ENCODE peak calls at places on chromosomes 1 and 21, in nine cellular contexts. D is tibial artery, Z is BJ, X is fibroblast of mammary gland, Y is A549, J is HCT116, M is stomach, L is transverse colon, G is heart right ventricle. A is an unnamed sample.

GRCh38 chr1:153527023-153527724 is 8.6 kb downstream of the S100A6 start:
- DNase-seq in Y (no peak), G (no peak), D (peak), M (no peak), L (no peak), Z (no peak), X (peak), J (no peak), A (no peak)

GRCh38 chr1:236204656-236205055 is 62.3 kb downstream of the GPR137B start:
- DNase-seq in Y (no peak), M (no peak), X (peak), Z (no peak), L (no peak), G (no peak), D (no peak), J (no peak), A (no peak)

GRCh38 chr1:22503721-22504410 is 52.2 kb downstream of the ZBTB40 start:
- DNase-seq in G (no peak), Y (no peak), J (no peak), L (no peak), D (no peak), X (no peak), Z (peak), M (no peak), A (peak)

GRCh38 chr1:150268342-150268705 is 492 bp downstream of the APH1A start:
- DNase-seq in J (no peak), X (peak), M (peak), Y (peak), L (peak), G (no peak), Z (no peak), D (peak), A (no peak)

GRCh38 chr1:88943221-88943620 is 49.2 kb downstream of the KYAT3 start:
- DNase-seq in D (no peak), J (no peak), G (no peak), Y (no peak), M (no peak), Z (no peak), L (no peak), X (peak), A (peak)

GRCh38 chr1:7580923-7581753 is 190.0 kb upstream of the VAMP3 start:
- DNase-seq in D (peak), X (peak), L (no peak), J (no peak), G (no peak), Z (no peak), M (no peak), Y (no peak), A (peak)

GRCh38 chr1:222792744-222793143 is 22.1 kb upstream of the DISP1 start:
- DNase-seq in Z (no peak), D (no peak), J (no peak), Y (peak), G (no peak), L (no peak), X (peak), M (no peak), A (peak)

GRCh38 chr1:156154317-156154749 is 948 bp downstream of the SEMA4A start:
- DNase-seq in Y (no peak), J (no peak), X (no peak), M (peak), L (peak), D (no peak), G (no peak), Z (no peak), A (no peak)

GRCh38 chr1:61241411-61241838 is 159.1 kb downstream of the NFIA start:
- DNase-seq in G (peak), X (peak), Z (no peak), J (no peak), Y (no peak), D (peak), M (no peak), L (peak), A (peak)

GRCh38 chr1:155463865-155464264 is 98.7 kb downstream of the ASH1L start:
- DNase-seq in D (no peak), J (no peak), Y (no peak), M (no peak), X (peak), L (no peak), G (no peak), Z (peak), A (peak)

GRCh38 chr1:1732381-1732780 is 8.2 kb upstream of the CDK11A start:
- DNase-seq in G (no peak), Z (no peak), X (no peak), L (no peak), M (no peak), J (no peak), D (no peak), Y (no peak), A (no peak)

GRCh38 chr1:85201340-85202091 is 700 bp upstream of the SYDE2 start:
- DNase-seq in L (peak), Z (no peak), Y (peak), J (no peak), X (peak), D (peak), M (peak), G (peak), A (peak)

GRCh38 chr21:33259428-33259827 is 6.7 kb upstream of the IL10RB start:
- DNase-seq in X (peak), Y (no peak), L (no peak), M (no peak), G (no peak), Z (no peak), D (no peak), J (no peak), A (no peak)

GRCh38 chr1:245105815-245106410 is 48.9 kb upstream of the KIF26B start:
- DNase-seq in J (no peak), D (no peak), M (no peak), G (no peak), X (peak), L (no peak), Z (no peak), Y (no peak), A (no peak)

GRCh38 chr1:221723018-221723917 is 18.6 kb downstream of the DUSP10 start:
- DNase-seq in D (no peak), G (no peak), X (peak), M (no peak), Y (no peak), J (no peak), L (no peak), Z (no peak), A (peak)

GRCh38 chr1:180773210-180773865 is 139.4 kb upstream of the KIAA1614 start:
- DNase-seq in Z (peak), M (no peak), Y (peak), J (no peak), L (no peak), D (no peak), G (no peak), X (peak), A (peak)

GRCh38 chr1:156337888-156338179 is 258 bp downstream of the CCT3 start:
- DNase-seq in G (no peak), Y (no peak), L (no peak), Z (no peak), M (no peak), D (no peak), X (no peak), J (no peak), A (no peak)

GRCh38 chr1:63691672-63692425 is 82.0 kb upstream of the ROR1 start:
- DNase-seq in L (peak), J (peak), M (peak), Y (peak), Z (peak), D (peak), G (peak), X (peak), A (peak)

GRCh38 chr1:42684139-42684538 is 1.9 kb downstream of the YBX1 start:
- DNase-seq in G (no peak), X (peak), J (no peak), M (no peak), D (no peak), Z (no peak), L (no peak), Y (no peak), A (peak)

DNA sequence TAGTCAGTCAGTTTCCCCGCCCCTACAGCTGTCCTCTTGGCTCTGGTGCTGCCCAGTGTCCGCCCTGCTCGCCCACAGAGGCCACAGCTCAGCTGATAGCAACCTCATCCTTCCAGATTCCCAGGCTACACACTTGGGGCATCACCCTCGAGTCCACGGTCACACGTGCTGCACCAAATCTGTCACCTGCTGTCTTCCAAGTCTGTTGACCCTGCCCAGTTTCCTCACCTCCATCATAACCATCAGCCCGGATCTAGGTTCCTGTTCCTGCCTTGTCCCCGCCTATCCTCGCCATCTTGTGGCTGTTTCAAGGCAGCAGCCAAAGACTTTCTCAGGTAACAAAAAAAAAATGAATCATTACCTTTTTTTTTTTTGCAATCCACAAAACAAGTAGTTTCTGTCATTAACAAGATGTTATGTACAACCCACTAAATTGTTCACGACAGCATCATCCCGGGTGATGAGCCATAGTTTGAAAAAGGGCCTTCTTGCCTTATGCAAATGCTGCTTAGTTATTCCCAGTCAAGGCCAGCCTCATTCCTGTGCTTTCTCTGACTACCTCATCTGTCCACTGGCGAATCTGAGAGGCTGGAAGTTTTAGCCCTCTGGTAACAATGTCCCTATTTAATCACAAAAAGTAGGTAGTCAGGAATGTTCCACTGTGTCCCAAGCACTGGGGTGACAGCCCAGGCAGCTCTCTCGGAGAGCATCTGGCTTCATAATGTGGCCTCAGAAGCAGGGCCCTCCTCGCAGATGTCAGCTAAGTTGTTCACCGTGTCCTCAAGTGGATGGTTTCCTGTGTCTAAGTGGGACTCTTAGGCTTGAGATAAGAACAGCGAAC is 4.9 kb upstream of the MIIP start:
- DNase-seq in G (no peak), L (no peak), J (no peak), Y (no peak), D (no peak), Z (no peak), X (peak), M (no peak), A (no peak)
- TF ChIP-seq CTCF in G (no peak), L (no peak), J (peak), Y (no peak), D (no peak), Z (peak), X (peak), M (no peak), A (no peak)

DNA sequence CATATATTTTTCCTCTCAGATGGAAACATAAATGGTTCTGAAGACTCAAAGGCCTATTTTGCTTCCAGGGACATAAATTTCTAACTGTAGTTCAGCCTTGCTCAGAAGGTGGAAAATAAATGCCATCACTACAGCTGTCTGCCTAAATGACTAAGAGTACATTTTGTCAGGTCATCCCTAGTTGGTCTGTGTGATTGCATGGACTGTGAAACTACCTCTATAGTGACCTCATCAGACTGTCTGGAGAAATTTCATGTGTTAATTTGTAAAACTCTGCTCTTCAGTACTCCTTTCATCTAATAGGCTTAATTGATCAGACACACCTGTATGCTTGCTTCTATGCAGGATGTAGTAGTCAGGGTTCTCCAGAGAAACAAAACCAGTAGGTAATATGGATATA is 886.9 kb downstream of the AMY1C start:
- DNase-seq in Y (no peak), M (no peak), X (no peak), L (no peak), D (no peak), G (no peak), Z (no peak), J (no peak), A (no peak)
- TF ChIP-seq CTCF in Y (no peak), M (no peak), X (no peak), L (no peak), D (no peak), G (no peak), Z (no peak), J (no peak), A (no peak)

GRCh38 chr1:145962157-145963102 is 1.9 kb downstream of the ANKRD34A start:
- DNase-seq in D (peak), Z (no peak), G (peak), J (no peak), X (no peak), Y (no peak), L (peak), M (no peak), A (no peak)

GRCh38 chr1:145963218-145964019 is 956 bp downstream of the ANKRD34A start:
- DNase-seq in J (no peak), Y (no peak), L (no peak), G (no peak), M (no peak), D (no peak), Z (no peak), X (peak), A (peak)

GRCh38 chr1:145965119-145965744 is 742 bp downstream of the POLR3GL start:
- DNase-seq in J (no peak), M (no peak), Z (no peak), D (no peak), G (no peak), Y (no peak), X (no peak), L (no peak), A (no peak)

GRCh38 chr1:145967288-145967687 is 2.8 kb downstream of the POLR3GL start:
- DNase-seq in D (no peak), M (no peak), Y (no peak), G (no peak), L (no peak), J (no peak), Z (no peak), X (no peak), A (no peak)

GRCh38 chr1:145964328-145965118 is at the start of the genes ANKRD34A and POLR3GL:
- DNase-seq in D (peak), L (peak), J (peak), Y (peak), Z (peak), X (peak), G (peak), M (peak), A (peak)
- TF ChIP-seq CTCF in D (no peak), L (no peak), J (no peak), Y (no peak), Z (no peak), X (no peak), G (no peak), M (no peak), A (peak)

GRCh38 chr21:35034203-35034926 is 14.7 kb downstream of the RUNX1 start:
- DNase-seq in M (no peak), G (no peak), Y (no peak), D (no peak), L (no peak), J (no peak), X (no peak), Z (no peak), A (no peak)
- TF ChIP-seq CTCF in M (no peak), G (no peak), Y (no peak), D (no peak), L (no peak), J (no peak), X (no peak), Z (no peak), A (no peak)

DNA sequence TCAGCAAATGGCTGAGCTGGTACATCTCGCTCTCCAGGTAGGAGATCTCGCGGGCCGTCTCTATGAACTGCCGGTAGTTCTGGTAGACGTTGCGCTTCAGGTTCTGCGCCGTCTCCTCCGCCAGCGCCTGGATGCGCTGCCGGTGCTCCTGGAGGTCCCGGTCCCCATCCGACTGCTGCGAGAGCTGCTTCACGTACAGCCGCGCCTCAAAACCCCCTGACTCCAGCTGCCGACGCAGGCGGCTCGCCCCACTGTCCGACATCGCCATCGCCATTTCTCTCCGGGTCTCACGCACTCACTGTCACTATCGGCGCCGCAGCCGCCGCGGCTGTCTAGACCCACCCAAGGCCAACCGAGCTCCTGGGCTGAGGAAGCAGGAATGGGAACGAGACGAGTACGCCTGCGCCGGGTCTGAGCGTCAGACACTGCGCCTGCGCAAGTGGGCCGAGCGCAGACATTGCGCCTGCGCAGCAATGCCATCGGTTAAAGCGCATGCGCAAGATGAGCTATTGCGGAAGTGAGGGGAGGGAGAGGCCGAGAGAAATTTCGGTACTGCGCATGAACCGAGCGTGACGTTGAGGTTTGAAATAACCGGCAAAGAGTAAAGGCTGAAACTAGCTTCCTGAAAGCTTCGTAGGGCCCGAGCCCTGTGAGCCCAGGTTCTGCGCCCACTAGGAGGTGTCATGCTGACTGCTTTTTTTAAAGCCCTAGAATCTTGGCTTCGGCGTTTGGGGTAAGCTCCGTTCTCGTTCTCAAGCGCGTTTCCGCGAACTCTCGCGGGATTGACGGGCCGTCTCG is at the start of gene EXOC8:
- DNase-seq in L (peak), G (peak), M (peak), D (peak), X (peak), Z (peak), J (peak), Y (peak), A (peak)
- TF ChIP-seq CTCF in L (no peak), G (no peak), M (no peak), D (no peak), X (no peak), Z (no peak), J (no peak), Y (no peak), A (no peak)

A was measured in fibroblast of the aortic adventitia.